ENCODE peak calls at places on chromosomes 12 and 14, in four cellular contexts. G is ovary, U is cardiac fibroblast, Q is transverse colon. V is an unnamed sample.

GRCh38 chr14:103522028-103522581 is 525 bp downstream of the CKB start:
- DNase-seq in G (peak; percentile 80), U (no peak), Q (no peak), V (peak; percentile 46)

GRCh38 chr12:98939350-98939749 is 294.3 kb downstream of the APAF1 start:
- DNase-seq in G (no peak), U (peak; percentile 42), Q (no peak), V (no peak)

GRCh38 chr12:128069359-128069997 is 197.5 kb upstream of the TMEM132C start:
- DNase-seq in G (no peak), U (peak; percentile 31), Q (peak; percentile 63), V (no peak)

GRCh38 chr12:88383405-88383804 is 196.9 kb downstream of the KITLG start:
- DNase-seq in G (no peak), U (no peak), Q (no peak), V (no peak)

GRCh38 chr14:33376510-33376909 is 437.8 kb downstream of the NPAS3 start:
- DNase-seq in G (no peak), U (no peak), Q (peak; percentile 20), V (no peak)

GRCh38 chr12:109489955-109490565 is 12.6 kb downstream of the UBE3B start:
- DNase-seq in G (no peak), U (no peak), Q (no peak), V (no peak)

GRCh38 chr12:38697290-38697689 is 208.1 kb downstream of the CPNE8 start:
- DNase-seq in G (no peak), U (no peak), Q (no peak), V (no peak)

GRCh38 chr12:126347421-126347820 is 1282.2 kb downstream of the AACS start:
- DNase-seq in G (no peak), U (no peak), Q (no peak), V (no peak)

GRCh38 chr14:39307815-39308214 is 74.1 kb downstream of the MIA2 start:
- DNase-seq in G (no peak), U (no peak), Q (no peak), V (no peak)

GRCh38 chr12:128693771-128694170 is 130.0 kb downstream of the SLC15A4 start:
- DNase-seq in G (no peak), U (no peak), Q (no peak), V (no peak)

GRCh38 chr14:68596701-68597100 is 196.2 kb downstream of the ZFP36L1 start:
- DNase-seq in G (no peak), U (no peak), Q (no peak), V (no peak)

GRCh38 chr12:121708313-121709063 is 4.1 kb upstream of the TMEM120B start:
- DNase-seq in G (no peak), U (no peak), Q (no peak), V (no peak)

GRCh38 chr14:67359319-67359774 is 257 bp downstream of the ATP6V1D start:
- DNase-seq in G (no peak), U (peak; percentile 57), Q (peak; percentile 24), V (no peak)

GRCh38 chr14:96635850-96636249 is 133.7 kb downstream of the PAPOLA start:
- DNase-seq in G (no peak), U (no peak), Q (no peak), V (no peak)

GRCh38 chr14:23695220-23695999 is 59.2 kb downstream of the DHRS2 start:
- DNase-seq in G (peak; percentile 58), U (peak; percentile 3), Q (no peak), V (no peak)

GRCh38 chr14:85466678-85467077 is 63.3 kb upstream of the FLRT2 start:
- DNase-seq in G (no peak), U (no peak), Q (no peak), V (no peak)

DNA sequence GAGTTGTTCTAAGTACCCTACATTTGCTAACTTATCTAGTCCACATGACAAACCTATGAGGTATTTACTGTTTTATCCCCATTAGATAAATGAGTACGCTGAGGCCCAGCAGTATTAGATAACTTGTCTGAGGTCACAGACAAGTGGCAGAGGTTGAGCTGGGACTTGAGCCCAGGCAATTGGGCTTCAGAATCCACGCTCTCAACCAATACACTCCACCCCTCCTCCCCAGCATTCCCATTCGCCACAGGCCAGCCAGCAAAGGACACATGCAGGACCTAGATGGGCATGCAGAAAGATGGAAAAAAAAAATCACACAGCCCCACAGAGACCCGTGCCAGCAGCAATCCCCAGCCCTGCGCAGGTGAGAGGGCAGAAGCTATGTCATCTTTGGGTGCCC is 12.4 kb downstream of the HDAC7 start:
- DNase-seq in G (no peak), U (no peak), Q (no peak), V (no peak)
- H3K4me3 ChIP-seq in G (no peak overlapping the region), U (no peak overlapping the region), Q (no peak overlapping the region), V (no peak overlapping the region)

GRCh38 chr12:112977641-112978040 is 678 bp upstream of the OAS2 start:
- DNase-seq in G (no peak), U (no peak), Q (no peak), V (no peak)
- H3K4me3 ChIP-seq in G (no peak overlapping the region), U (peak overlapping the region; percentile 53), Q (no peak overlapping the region), V (no peak overlapping the region)

GRCh38 chr12:34339922-34340321 is 317.6 kb downstream of the ALG10 start:
- DNase-seq in G (no peak), U (no peak), Q (no peak), V (no peak)
- H3K4me3 ChIP-seq in G (no peak overlapping the region), U (no peak overlapping the region), Q (no peak overlapping the region), V (no peak overlapping the region)

GRCh38 chr14:72906879-72907278 is 13.0 kb upstream of the DPF3 start:
- DNase-seq in G (no peak), U (no peak), Q (peak; percentile 15), V (no peak)
- H3K4me3 ChIP-seq in G (no peak overlapping the region), U (no peak overlapping the region), Q (no peak overlapping the region), V (no peak overlapping the region)

GRCh38 chr12:104292872-104293794 is 10.4 kb upstream of the EID3 start:
- DNase-seq in G (no peak), U (peak; percentile 48), Q (no peak), V (no peak)

GRCh38 chr12:104294845-104295674 is 8.5 kb upstream of the EID3 start:
- DNase-seq in G (no peak), U (peak; percentile 21), Q (no peak), V (peak; percentile 54)

GRCh38 chr12:104290855-104291254 is 12.7 kb upstream of the EID3 start:
- DNase-seq in G (no peak), U (peak; percentile 26), Q (no peak), V (no peak)

GRCh38 chr12:104290320-104290719 is 13.2 kb upstream of the EID3 start:
- DNase-seq in G (no peak), U (peak; percentile 18), Q (no peak), V (no peak)

DNA sequence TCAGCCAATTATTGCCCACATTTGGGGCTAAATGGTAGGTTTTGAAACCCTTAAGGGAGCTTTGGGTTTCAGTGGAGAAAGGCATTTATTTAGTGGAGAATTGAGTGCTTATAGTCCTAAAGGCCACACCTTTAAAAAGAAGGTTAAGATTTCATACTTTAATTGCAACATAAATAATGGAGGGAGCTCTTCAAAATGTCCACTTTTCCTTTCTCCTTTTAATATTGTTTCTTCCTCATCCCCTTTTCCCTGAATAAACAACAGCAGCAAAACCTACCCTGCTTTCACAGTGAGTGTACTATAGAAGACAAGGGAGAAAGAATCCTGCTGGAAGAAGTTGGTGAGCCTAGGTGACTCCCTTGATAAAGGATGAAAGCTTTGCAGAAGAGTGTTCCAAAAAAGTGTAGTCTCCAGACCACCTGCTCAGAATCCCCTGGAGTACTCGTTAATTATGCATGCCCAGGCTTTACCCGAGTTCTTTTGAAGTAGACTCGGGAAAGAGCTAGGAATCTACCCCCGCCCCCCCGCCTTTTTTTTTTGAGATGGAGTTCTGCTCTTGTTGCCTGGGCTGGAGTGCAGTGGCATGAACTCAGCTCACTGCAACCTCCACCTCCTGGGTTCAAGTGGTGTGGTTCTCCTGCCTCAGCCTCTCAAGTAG is 11.5 kb upstream of the EID3 start:
- DNase-seq in G (no peak), U (peak; percentile 15), Q (no peak), V (no peak)
- H3K4me3 ChIP-seq in G (no peak overlapping the region), U (no peak overlapping the region), Q (no peak overlapping the region), V (no peak overlapping the region)